ENCODE peak calls at places on chromosomes 5 and 9, in four cellular contexts. V is H1, I is HepG2, F is GM12878. E is an unnamed sample.

GRCh38 chr9:109198736-109199384 is 31.8 kb upstream of the FRRS1L start:
- DNase-seq in I (no peak), V (no peak), F (no peak), E (peak; percentile 11)

GRCh38 chr5:179596421-179596820 is 27.1 kb downstream of the HNRNPH1 start:
- DNase-seq in V (no peak), F (no peak), I (no peak), E (no peak)

GRCh38 chr9:82720515-82720914 is 342.4 kb downstream of the RASEF start:
- DNase-seq in F (no peak), V (no peak), I (no peak), E (no peak)

GRCh38 chr5:163534476-163535172 is 29.2 kb downstream of the MAT2B start:
- DNase-seq in F (no peak), V (no peak), I (no peak), E (peak; percentile 35)

GRCh38 chr5:115377468-115378217 is 81.2 kb upstream of the CCDC112 start:
- DNase-seq in F (peak; percentile 4), V (no peak), I (no peak), E (no peak)

GRCh38 chr9:928363-929042 is 48.0 kb upstream of the DMRT3 start:
- DNase-seq in F (no peak), V (peak; percentile 54), I (peak; percentile 28), E (peak; percentile 42)

GRCh38 chr5:132283423-132284043 is 10.7 kb upstream of the SLC22A4 start:
- DNase-seq in V (peak; percentile 59), F (no peak), I (peak; percentile 43), E (no peak)

GRCh38 chr9:94757158-94757557 is 30.7 kb downstream of the AOPEP start:
- DNase-seq in F (no peak), V (no peak), I (no peak), E (no peak)

GRCh38 chr9:29750062-29750461 is 2176.8 kb upstream of the C9orf72 start:
- DNase-seq in F (no peak), V (no peak), I (no peak), E (no peak)

GRCh38 chr5:163248856-163249255 is 188.5 kb upstream of the CCNG1 start:
- DNase-seq in F (no peak), I (no peak), V (no peak), E (no peak)

GRCh38 chr9:72931437-72931836 is 21.4 kb downstream of the ALDH1A1 start:
- DNase-seq in I (no peak), V (no peak), F (no peak), E (no peak)

GRCh38 chr9:96501981-96502833 is 52.2 kb downstream of the HABP4 start:
- DNase-seq in F (no peak), V (no peak), I (no peak), E (no peak)

GRCh38 chr9:27453860-27454553 is 70.1 kb upstream of the IFNK start:
- DNase-seq in V (no peak), I (no peak), F (no peak), E (no peak)

GRCh38 chr9:123349691-123350480 is 6.1 kb upstream of the CRB2 start:
- DNase-seq in F (no peak), I (peak; percentile 50), V (peak; percentile 91), E (peak; percentile 54)

GRCh38 chr9:38437193-38437823 is 13.1 kb upstream of the IGFBPL1 start:
- DNase-seq in F (no peak), V (no peak), I (peak; percentile 91), E (no peak)

GRCh38 chr5:124651663-124652513 is 94.6 kb downstream of the ZNF608 start:
- DNase-seq in V (peak; percentile 87), F (no peak), I (peak; percentile 52), E (no peak)

GRCh38 chr9:13239208-13239607 is 40.3 kb downstream of the MPDZ start:
- DNase-seq in I (no peak), F (no peak), V (no peak), E (no peak)

GRCh38 chr5:60023255-60023654 is 129.7 kb upstream of the PDE4D start:
- DNase-seq in F (no peak), I (no peak), V (no peak), E (no peak)

GRCh38 chr9:18795947-18796705 is 236.9 kb downstream of the SAXO1 start:
- DNase-seq in F (no peak), I (no peak), V (no peak), E (no peak)

GRCh38 chr9:4680178-4680535 is 788 bp downstream of the CDC37L1 start:
- DNase-seq in V (no peak), I (no peak), F (no peak), E (no peak)

GRCh38 chr5:127838661-127839060 is 135.5 kb downstream of the CCDC192 start:
- DNase-seq in V (no peak), I (no peak), F (no peak), E (peak; percentile 47)

GRCh38 chr5:150619359-150620230 is 20.9 kb upstream of the SYNPO start:
- DNase-seq in I (no peak), V (no peak), F (no peak), E (no peak)

GRCh38 chr9:84975926-84976325 is 306.4 kb downstream of the NTRK2 start:
- DNase-seq in F (no peak), I (no peak), V (no peak), E (no peak)

GRCh38 chr5:52734557-52734956 is 53.2 kb upstream of the ITGA1 start:
- DNase-seq in V (no peak), I (no peak), F (no peak), E (no peak)

GRCh38 chr9:108743901-108744371 is 111.8 kb downstream of the ACTL7B start:
- DNase-seq in I (peak; percentile 91), V (no peak), F (no peak), E (no peak)

GRCh38 chr5:103066346-103066745 is 53.6 kb downstream of the GIN1 start:
- DNase-seq in V (no peak), I (no peak), F (no peak), E (no peak)

GRCh38 chr9:136411358-136411757 is 900 bp downstream of the PMPCA start:
- DNase-seq in I (no peak), F (no peak), V (no peak), E (no peak)

GRCh38 chr5:106262395-106262794 is 1408.3 kb downstream of the EFNA5 start:
- DNase-seq in F (no peak), I (no peak), V (no peak), E (no peak)

GRCh38 chr5:95446560-95447221 is 55.5 kb downstream of the FAM81B start:
- DNase-seq in I (no peak), V (no peak), F (no peak), E (no peak)

GRCh38 chr5:102855684-102856373 is 100.7 kb downstream of the PAM start:
- DNase-seq in V (no peak), F (no peak), I (no peak), E (no peak)

GRCh38 chr9:110919609-110920008 is 118.7 kb downstream of the LPAR1 start:
- DNase-seq in F (no peak), V (no peak), I (no peak), E (no peak)

GRCh38 chr5:76388791-76389512 is 14.1 kb upstream of the IQGAP2 start:
- DNase-seq in F (no peak), V (no peak), I (no peak), E (no peak)

GRCh38 chr5:140468188-140468587 is 66.6 kb downstream of the ANKHD1 start:
- DNase-seq in F (no peak), I (no peak), V (no peak), E (no peak)

GRCh38 chr5:43701227-43701626 is 98.2 kb downstream of the NNT start:
- DNase-seq in I (no peak), F (no peak), V (no peak), E (no peak)

GRCh38 chr5:76714771-76715483 is 999 bp upstream of the F2R start:
- DNase-seq in V (peak; percentile 72), I (no peak), F (no peak), E (no peak)

GRCh38 chr5:147689436-147689835 is 93.1 kb downstream of the JAKMIP2 start:
- DNase-seq in V (no peak), F (no peak), I (no peak), E (no peak)

GRCh38 chr9:16236882-16237281 is 633.6 kb downstream of the BNC2 start:
- DNase-seq in F (no peak), I (no peak), V (no peak), E (no peak)

GRCh38 chr9:16230731-16231130 is 639.7 kb downstream of the BNC2 start:
- DNase-seq in F (no peak), V (no peak), I (no peak), E (no peak)

GRCh38 chr9:16238730-16239129 is 631.7 kb downstream of the BNC2 start:
- DNase-seq in F (no peak), V (no peak), I (no peak), E (no peak)

GRCh38 chr9:16241231-16241630 is 629.2 kb downstream of the BNC2 start:
- DNase-seq in I (no peak), V (no peak), F (no peak), E (no peak)

GRCh38 chr9:16236326-16236725 is 634.1 kb downstream of the BNC2 start:
- DNase-seq in V (no peak), F (no peak), I (no peak), E (no peak)
- TF ChIP-seq SUZ12 in V (no peak), F (no peak), I (no peak), E (no peak)

DNA sequence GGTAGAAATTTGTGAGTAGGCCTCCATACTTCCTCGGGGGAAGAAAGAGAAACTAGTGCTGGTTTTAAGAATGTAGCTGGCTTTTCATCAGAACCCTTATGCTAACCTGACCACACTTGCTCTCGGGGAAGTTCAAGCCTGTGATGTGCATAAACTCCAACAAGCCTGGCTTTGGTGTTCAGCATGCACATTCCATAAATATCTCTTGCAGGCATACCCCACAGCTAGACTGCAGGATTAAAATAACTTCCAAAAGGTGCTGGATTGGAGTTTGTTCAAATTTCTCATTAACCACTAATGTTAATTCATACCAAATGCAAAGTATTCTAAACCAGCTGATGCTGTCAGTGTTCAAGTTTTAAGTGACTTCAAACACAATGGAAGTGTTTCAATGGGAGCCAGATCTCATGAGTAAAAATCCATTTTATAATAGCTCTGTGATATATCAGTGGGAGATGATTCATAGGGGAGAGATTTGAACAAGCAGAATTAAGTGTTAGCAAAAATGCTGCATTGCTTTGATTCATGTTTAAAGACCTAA is 79.4 kb downstream of the NPR3 start:
- DNase-seq in V (no peak), I (no peak), F (no peak), E (no peak)
- TF ChIP-seq ZNF274 in V (no peak), I (no peak), F (no peak), E (no peak)

DNA sequence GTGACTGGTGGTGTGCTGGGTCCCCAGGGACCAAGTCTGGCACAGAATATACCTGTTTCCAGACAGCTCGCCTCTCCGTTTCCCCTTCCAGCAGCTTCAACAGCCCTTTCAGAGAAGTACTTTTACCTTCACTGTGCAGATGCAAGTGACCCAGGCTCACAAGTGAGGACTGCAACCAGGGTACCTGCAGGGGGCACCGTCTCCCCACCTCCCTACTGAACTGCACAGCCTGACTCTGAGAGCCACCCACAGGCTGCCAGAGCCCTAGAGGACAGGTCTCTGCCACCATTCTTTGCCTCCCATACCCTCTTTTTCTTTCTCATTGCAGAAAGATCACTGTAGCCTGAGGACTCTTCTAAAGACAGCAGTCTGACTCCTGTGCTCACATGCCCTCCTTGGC is 15.4 kb downstream of the IL9 start:
- DNase-seq in I (peak; percentile 48), V (peak; percentile 74), F (no peak), E (peak; percentile 27)
- TF ChIP-seq SUZ12 in I (no peak), V (no peak), F (no peak), E (no peak)

GRCh38 chr5:55143624-55144023 is 16.3 kb upstream of the GPX8 start:
- DNase-seq in F (no peak), V (no peak), I (peak; percentile 9), E (no peak)

GRCh38 chr5:55149396-55149795 is 10.6 kb upstream of the GPX8 start:
- DNase-seq in F (no peak), V (no peak), I (no peak), E (no peak)

GRCh38 chr5:55146543-55147151 is 13.3 kb upstream of the GPX8 start:
- DNase-seq in F (peak; percentile 31), V (peak; percentile 90), I (peak; percentile 71), E (peak; percentile 76)

GRCh38 chr5:55141945-55142690 is 17.9 kb upstream of the GPX8 start:
- DNase-seq in F (no peak), V (no peak), I (no peak), E (no peak)

GRCh38 chr5:55146080-55146479 is 13.9 kb upstream of the GPX8 start:
- DNase-seq in I (no peak), V (no peak), F (no peak), E (no peak)
- TF ChIP-seq ZNF274 in I (no peak), V (no peak), F (no peak), E (no peak)